ENCODE peak calls at places on chromosomes 1 and 21, in four cellular contexts. One of them, this sample, is unnamed.
A peak's percentile ranks its signal among the peaks of the same experiment; 100 is the strongest.

GRCh38 chr1:247297263-247298123 is 34.2 kb downstream of the ZNF496 start:
- DNase-seq in GM12865: no peak
- DNase-seq in colonic mucosa: peak; percentile 32
- DNase-seq in PC-3: no peak
- DNase-seq in this sample: no peak

GRCh38 chr1:174273766-174274165 is 114.4 kb downstream of the RABGAP1L start:
- DNase-seq in colonic mucosa: no peak
- DNase-seq in PC-3: no peak
- DNase-seq in GM12865: no peak
- DNase-seq in this sample: no peak

GRCh38 chr1:62144238-62144831 is 50.3 kb upstream of the L1TD1 start:
- DNase-seq in GM12865: peak; percentile 54
- DNase-seq in colonic mucosa: peak; percentile 38
- DNase-seq in PC-3: peak; percentile 79
- DNase-seq in this sample: peak; percentile 69

GRCh38 chr1:58968360-58968952 is 184.6 kb upstream of the JUN start:
- DNase-seq in PC-3: no peak
- DNase-seq in colonic mucosa: peak; percentile 53
- DNase-seq in GM12865: peak; percentile 95
- DNase-seq in this sample: peak; percentile 55

GRCh38 chr1:221874285-221875003 is 132.6 kb upstream of the DUSP10 start:
- DNase-seq in GM12865: no peak
- DNase-seq in PC-3: no peak
- DNase-seq in colonic mucosa: no peak
- DNase-seq in this sample: peak; percentile 59

GRCh38 chr1:61560385-61560784 is 164.6 kb downstream of the TM2D1 start:
- DNase-seq in GM12865: no peak
- DNase-seq in PC-3: no peak
- DNase-seq in colonic mucosa: no peak
- DNase-seq in this sample: no peak

GRCh38 chr1:117370509-117370908 is 3.3 kb downstream of the MAN1A2 start:
- DNase-seq in GM12865: no peak
- DNase-seq in PC-3: no peak
- DNase-seq in colonic mucosa: no peak
- DNase-seq in this sample: no peak

GRCh38 chr1:238962941-238963340 is 423.4 kb upstream of the CHRM3 start:
- DNase-seq in GM12865: no peak
- DNase-seq in colonic mucosa: no peak
- DNase-seq in PC-3: no peak
- DNase-seq in this sample: no peak

GRCh38 chr1:113291777-113292659 is 98.3 kb upstream of the MAGI3 start:
- DNase-seq in PC-3: no peak
- DNase-seq in GM12865: no peak
- DNase-seq in colonic mucosa: no peak
- DNase-seq in this sample: no peak

GRCh38 chr1:214454619-214455396 is 96.6 kb downstream of the PTPN14 start:
- DNase-seq in colonic mucosa: no peak
- DNase-seq in GM12865: no peak
- DNase-seq in PC-3: peak; percentile 64
- DNase-seq in this sample: peak; percentile 89

GRCh38 chr1:154208677-154209390 is 2.7 kb upstream of the CFAP141 start:
- DNase-seq in colonic mucosa: no peak
- DNase-seq in GM12865: no peak
- DNase-seq in PC-3: no peak
- DNase-seq in this sample: no peak

DNA sequence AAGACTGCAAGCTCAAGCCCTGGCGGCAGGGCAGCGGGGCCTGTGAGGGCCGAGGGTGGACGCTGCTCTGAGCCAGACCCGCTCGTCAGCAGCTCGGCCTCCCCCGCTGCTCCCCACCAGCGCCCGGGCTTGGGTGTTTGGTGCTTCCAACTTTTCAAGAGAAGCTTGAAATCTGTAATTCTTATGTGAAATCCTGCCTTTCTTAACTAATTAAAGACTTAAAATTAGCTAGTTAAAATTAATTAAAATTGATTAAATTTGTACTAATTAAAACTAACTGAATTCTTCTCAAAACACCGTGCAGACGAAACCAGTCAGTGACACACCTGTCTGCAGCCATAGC is 14.0 kb upstream of the SLC19A1 start:
- DNase-seq in PC-3: no peak
- DNase-seq in GM12865: no peak
- DNase-seq in colonic mucosa: no peak
- DNase-seq in this sample: no peak
- H3K4me3 ChIP-seq in PC-3: peak overlapping the region; percentile 66
- H3K4me3 ChIP-seq in GM12865: no peak overlapping the region
- H3K4me3 ChIP-seq in colonic mucosa: no peak overlapping the region
- H3K4me3 ChIP-seq in this sample: no peak overlapping the region

GRCh38 chr1:8937701-8938100 is 8.0 kb upstream of the CA6 start:
- DNase-seq in PC-3: no peak
- DNase-seq in GM12865: no peak
- DNase-seq in colonic mucosa: no peak
- DNase-seq in this sample: peak; percentile 31
- TF ChIP-seq CTCF in PC-3: no peak
- TF ChIP-seq CTCF in GM12865: no peak
- TF ChIP-seq CTCF in colonic mucosa: no peak
- TF ChIP-seq CTCF in this sample: no peak

DNA sequence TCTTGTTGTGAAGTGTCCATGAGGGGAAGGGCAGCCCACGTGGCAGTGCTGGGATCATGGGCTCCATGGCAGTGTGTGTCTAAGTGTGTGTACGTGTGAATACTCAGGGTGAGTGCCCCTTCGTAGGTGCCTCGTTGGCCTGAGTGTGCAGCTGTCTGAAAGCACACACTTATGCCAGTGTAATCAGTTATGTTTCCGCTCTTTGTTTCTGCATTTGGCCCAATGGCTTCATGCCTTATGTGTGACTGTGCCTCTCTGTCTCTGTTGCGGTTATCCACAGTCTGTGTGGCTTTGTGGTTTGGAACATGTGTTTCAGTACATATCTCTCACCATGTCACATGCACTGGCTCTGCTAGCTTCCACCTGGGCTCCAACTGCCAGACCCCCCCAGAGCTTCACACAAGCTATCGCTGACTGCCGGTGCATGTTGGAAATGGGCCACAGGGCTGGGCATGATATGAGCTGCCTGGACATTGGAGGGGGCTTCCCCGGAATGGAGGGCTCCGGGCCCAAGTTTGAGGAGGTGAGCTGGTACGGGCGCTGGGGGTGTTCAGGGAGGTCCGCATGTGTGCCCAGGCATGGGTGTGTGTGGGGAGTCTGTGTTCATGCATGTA is 70.3 kb upstream of the TINAGL1 start:
- DNase-seq in PC-3: peak; percentile 44
- DNase-seq in colonic mucosa: no peak
- DNase-seq in GM12865: peak; percentile 83
- DNase-seq in this sample: peak; percentile 17
- H3K4me3 ChIP-seq in PC-3: no peak overlapping the region
- H3K4me3 ChIP-seq in colonic mucosa: no peak overlapping the region
- H3K4me3 ChIP-seq in GM12865: peak overlapping the region; percentile 29
- H3K4me3 ChIP-seq in this sample: no peak overlapping the region

DNA sequence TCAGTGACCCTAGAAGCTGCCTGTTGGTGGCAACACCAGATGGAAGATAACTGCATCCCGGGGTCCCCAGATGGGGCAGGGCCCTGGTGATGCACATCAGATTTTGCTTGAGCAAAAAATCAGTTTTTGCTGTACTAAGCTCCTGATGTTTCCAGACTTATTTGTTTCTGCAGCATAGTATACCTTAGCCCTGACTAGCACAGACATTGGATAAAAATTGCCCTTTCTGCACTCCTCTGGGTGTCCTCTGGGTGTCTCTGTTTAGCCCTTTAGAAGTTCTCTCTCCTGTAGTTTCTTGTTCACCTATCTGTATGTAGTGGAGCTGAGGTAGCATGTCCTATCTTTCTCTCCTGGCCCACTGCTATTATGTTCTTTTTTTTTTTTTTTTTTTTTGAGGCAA is 30.3 kb upstream of the PLA2G2C start:
- DNase-seq in GM12865: peak; percentile 70
- DNase-seq in PC-3: peak; percentile 71
- DNase-seq in colonic mucosa: peak; percentile 36
- DNase-seq in this sample: peak; percentile 5
- TF ChIP-seq CTCF in GM12865: peak; percentile 60
- TF ChIP-seq CTCF in PC-3: peak; percentile 75
- TF ChIP-seq CTCF in colonic mucosa: peak; percentile 51
- TF ChIP-seq CTCF in this sample: peak; percentile 38

GRCh38 chr1:119011706-119012105 is 23.6 kb upstream of the TBX15 start:
- DNase-seq in colonic mucosa: no peak
- DNase-seq in GM12865: no peak
- DNase-seq in PC-3: no peak
- DNase-seq in this sample: no peak
- H3K4me3 ChIP-seq in colonic mucosa: no peak overlapping the region
- H3K4me3 ChIP-seq in GM12865: no peak overlapping the region
- H3K4me3 ChIP-seq in PC-3: no peak overlapping the region
- H3K4me3 ChIP-seq in this sample: no peak overlapping the region

GRCh38 chr1:168082008-168082876 is 54.5 kb downstream of the GPR161 start:
- DNase-seq in colonic mucosa: peak; percentile 81
- DNase-seq in GM12865: peak; percentile 76
- DNase-seq in PC-3: peak; percentile 89
- DNase-seq in this sample: peak; percentile 72
- TF ChIP-seq CTCF in colonic mucosa: peak; percentile 81
- TF ChIP-seq CTCF in GM12865: peak; percentile 95
- TF ChIP-seq CTCF in PC-3: peak; percentile 97
- TF ChIP-seq CTCF in this sample: peak; percentile 97

GRCh38 chr1:19315378-19316206 is 3.5 kb downstream of the SLC66A1 start:
- DNase-seq in PC-3: peak; percentile 48
- DNase-seq in colonic mucosa: no peak
- DNase-seq in GM12865: peak; percentile 83
- DNase-seq in this sample: no peak
- H3K4me3 ChIP-seq in PC-3: no peak overlapping the region
- H3K4me3 ChIP-seq in colonic mucosa: no peak overlapping the region
- H3K4me3 ChIP-seq in GM12865: no peak overlapping the region
- H3K4me3 ChIP-seq in this sample: no peak overlapping the region

GRCh38 chr1:47522890-47523811 is 85.3 kb downstream of the FOXD2 start:
- DNase-seq in PC-3: no peak
- DNase-seq in colonic mucosa: no peak
- DNase-seq in GM12865: no peak
- DNase-seq in this sample: no peak

GRCh38 chr1:47524272-47524671 is 86.4 kb downstream of the FOXD2 start:
- DNase-seq in GM12865: no peak
- DNase-seq in PC-3: no peak
- DNase-seq in colonic mucosa: no peak
- DNase-seq in this sample: no peak

GRCh38 chr1:47523812-47524170 is 85.9 kb downstream of the FOXD2 start:
- DNase-seq in colonic mucosa: no peak
- DNase-seq in GM12865: no peak
- DNase-seq in PC-3: no peak
- DNase-seq in this sample: no peak

GRCh38 chr1:47529520-47530098 is 91.8 kb downstream of the FOXD2 start:
- DNase-seq in colonic mucosa: no peak
- DNase-seq in GM12865: no peak
- DNase-seq in PC-3: peak; percentile 36
- DNase-seq in this sample: no peak

GRCh38 chr1:47527653-47528272 is 89.9 kb downstream of the FOXD2 start:
- DNase-seq in GM12865: peak; percentile 13
- DNase-seq in PC-3: peak; percentile 62
- DNase-seq in colonic mucosa: peak; percentile 77
- DNase-seq in this sample: no peak
- TF ChIP-seq CTCF in GM12865: peak; percentile 35
- TF ChIP-seq CTCF in PC-3: peak; percentile 85
- TF ChIP-seq CTCF in colonic mucosa: peak; percentile 41
- TF ChIP-seq CTCF in this sample: peak; percentile 24

DNA sequence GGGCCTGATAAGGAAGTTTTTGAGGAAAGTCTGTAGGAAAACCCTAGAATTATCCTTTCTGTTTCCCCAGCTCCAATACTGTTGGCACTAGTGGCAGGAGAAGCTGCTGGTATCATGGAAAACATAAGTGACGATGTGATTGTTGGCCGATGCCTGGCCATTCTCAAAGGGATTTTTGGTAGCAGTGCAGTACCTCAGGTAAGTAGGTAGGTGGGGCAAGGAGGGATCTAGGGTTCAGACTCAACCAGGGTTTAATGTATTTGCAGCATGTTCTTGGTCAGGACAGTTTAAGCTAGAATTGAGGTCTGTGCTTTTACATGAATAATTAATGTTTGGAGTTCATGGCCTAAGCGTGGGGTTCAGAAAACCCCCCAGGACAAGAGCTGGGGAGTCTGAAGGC is 62.1 kb downstream of the KDM1A start:
- DNase-seq in GM12865: peak; percentile 19
- DNase-seq in colonic mucosa: no peak
- DNase-seq in PC-3: peak; percentile 21
- DNase-seq in this sample: no peak
- H3K4me3 ChIP-seq in GM12865: no peak overlapping the region
- H3K4me3 ChIP-seq in colonic mucosa: no peak overlapping the region
- H3K4me3 ChIP-seq in PC-3: no peak overlapping the region
- H3K4me3 ChIP-seq in this sample: no peak overlapping the region

DNA sequence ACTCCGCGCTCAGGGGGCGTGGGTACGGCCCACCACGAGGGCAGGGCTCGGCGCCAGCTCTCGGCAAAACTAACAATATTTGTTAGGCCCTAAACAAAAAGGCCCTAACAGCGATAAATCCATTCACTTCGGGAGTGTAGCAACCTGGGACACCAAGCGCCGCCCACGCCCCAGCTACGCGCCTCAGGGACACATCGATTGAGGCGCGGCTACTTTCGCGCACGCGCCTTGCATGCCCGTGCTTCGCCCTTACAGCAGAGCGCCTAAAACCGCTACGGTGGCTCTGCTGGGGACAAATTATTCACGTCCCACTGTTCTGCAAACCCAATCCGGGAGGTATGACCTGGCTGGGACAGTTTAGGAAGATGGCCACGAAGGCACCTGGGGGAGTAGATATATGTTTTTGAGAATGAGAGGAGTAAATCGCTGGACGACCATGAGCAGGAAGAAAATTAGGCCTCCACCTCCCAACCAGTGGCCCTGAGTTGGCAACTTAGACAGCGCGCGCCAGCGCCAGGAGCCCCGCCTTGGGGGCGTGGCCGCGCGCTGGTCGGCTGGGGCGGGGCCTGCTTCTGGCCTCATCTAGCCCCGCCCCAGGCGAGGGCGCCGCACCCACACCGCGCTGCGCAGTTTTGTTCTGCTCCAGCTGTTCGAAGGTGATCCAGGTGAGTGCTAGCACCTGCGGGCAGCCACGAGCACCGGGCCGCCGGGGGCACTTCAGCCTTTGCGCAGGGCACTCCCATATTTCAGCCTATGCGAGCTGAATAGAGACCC is at the start of gene MGST3:
- DNase-seq in colonic mucosa: peak; percentile 96
- DNase-seq in GM12865: peak; percentile 98
- DNase-seq in PC-3: peak; percentile 97
- DNase-seq in this sample: peak; percentile 99
- TF ChIP-seq CTCF in colonic mucosa: no peak
- TF ChIP-seq CTCF in GM12865: no peak
- TF ChIP-seq CTCF in PC-3: no peak
- TF ChIP-seq CTCF in this sample: no peak

This sample was measured in astrocyte of the spinal cord.